ENCODE peak calls at places on chromosomes 7 and 10, in ten cellular contexts. U, P, Y, F, K, E, C, L, Z and V are unnamed samples.

GRCh38 chr10:106956216-106956915 is 208.1 kb downstream of the SORCS1 start:
- DNase-seq in P (no peak), F (no peak), L (no peak), Z (no peak), E (no peak), K (no peak), U (no peak), Y (no peak), C (no peak), V (no peak)

GRCh38 chr7:3592438-3593134 is 291.5 kb downstream of the SDK1 start:
- DNase-seq in P (no peak), K (no peak), U (no peak), Z (no peak), L (no peak), E (no peak), C (no peak), F (peak), Y (no peak), V (no peak)

GRCh38 chr7:98348726-98349474 is 52.0 kb downstream of the BAIAP2L1 start:
- DNase-seq in L (no peak), Z (no peak), C (no peak), E (no peak), K (no peak), F (no peak), P (no peak), Y (no peak), U (no peak), V (no peak)

GRCh38 chr7:149877890-149878522 is 4.2 kb downstream of the ATP6V0E2 start:
- DNase-seq in F (no peak), Z (no peak), U (no peak), C (no peak), P (no peak), K (no peak), E (no peak), L (no peak), Y (no peak), V (no peak)

GRCh38 chr10:8130973-8131911 is 76.8 kb downstream of the GATA3 start:
- DNase-seq in F (no peak), L (peak), Y (no peak), C (peak), K (no peak), Z (no peak), E (no peak), P (no peak), U (no peak), V (peak)

GRCh38 chr10:7301039-7301768 is 109.6 kb downstream of the SFMBT2 start:
- DNase-seq in L (no peak), C (no peak), K (no peak), Y (no peak), F (no peak), E (no peak), U (no peak), P (no peak), Z (no peak), V (no peak)

GRCh38 chr10:48603421-48604038 is 1.3 kb downstream of the ARHGAP22 start:
- DNase-seq in K (no peak), U (peak), P (no peak), Y (no peak), L (no peak), E (no peak), F (no peak), Z (no peak), C (peak), V (no peak)

GRCh38 chr7:112073530-112073929 is 132.7 kb downstream of the DOCK4 start:
- DNase-seq in K (no peak), E (no peak), Z (no peak), C (no peak), F (no peak), Y (no peak), U (no peak), P (no peak), L (no peak), V (no peak)

GRCh38 chr10:132328738-132329137 is 3.3 kb upstream of the LRRC27 start:
- DNase-seq in Z (no peak), E (peak), C (no peak), K (no peak), F (no peak), L (no peak), U (no peak), Y (no peak), P (peak), V (no peak)

GRCh38 chr10:4073912-4074311 is 288.9 kb upstream of the KLF6 start:
- DNase-seq in Y (no peak), L (peak), U (no peak), F (no peak), Z (no peak), E (no peak), C (peak), P (peak), K (peak), V (peak)

GRCh38 chr10:114631678-114632417 is 26.2 kb downstream of the ABLIM1 start:
- DNase-seq in C (no peak), F (peak), P (peak), L (no peak), K (no peak), U (peak), E (peak), Z (no peak), Y (no peak), V (no peak)

GRCh38 chr7:84237533-84238173 is 43.1 kb upstream of the SEMA3A start:
- DNase-seq in U (no peak), Z (no peak), F (no peak), C (peak), K (peak), L (peak), P (no peak), E (no peak), Y (no peak), V (peak)

GRCh38 chr7:1252543-1253090 is 19.9 kb downstream of the UNCX start:
- DNase-seq in E (no peak), C (no peak), K (no peak), Y (no peak), F (no peak), Z (no peak), P (no peak), L (no peak), U (no peak), V (no peak)

GRCh38 chr7:111931016-111931517 is 275.1 kb downstream of the DOCK4 start:
- DNase-seq in L (peak), K (no peak), C (peak), Y (no peak), P (no peak), F (peak), Z (no peak), E (no peak), U (no peak), V (peak)

GRCh38 chr10:12221323-12222298 is 25.6 kb downstream of the CDC123 start:
- DNase-seq in F (peak), U (no peak), Z (no peak), P (no peak), K (peak), Y (no peak), L (peak), E (no peak), C (peak), V (peak)

GRCh38 chr10:17841055-17841454 is 31.9 kb downstream of the MRC1 start:
- DNase-seq in E (no peak), P (no peak), Y (no peak), K (no peak), C (peak), U (no peak), F (no peak), L (peak), Z (no peak), V (peak)

GRCh38 chr10:117218654-117219053 is 21.4 kb downstream of the KCNK18 start:
- DNase-seq in E (no peak), Z (no peak), K (no peak), P (no peak), C (no peak), U (no peak), L (no peak), F (no peak), Y (no peak), V (no peak)

GRCh38 chr10:117216611-117217195 is 19.4 kb downstream of the KCNK18 start:
- DNase-seq in L (peak), Z (peak), P (peak), Y (peak), U (peak), F (peak), K (peak), C (peak), E (peak), V (peak)

GRCh38 chr10:117216028-117216427 is 18.7 kb downstream of the KCNK18 start:
- DNase-seq in Y (no peak), P (no peak), U (no peak), F (no peak), L (no peak), C (no peak), K (no peak), E (no peak), Z (no peak), V (no peak)

GRCh38 chr10:117215079-117215478 is 17.8 kb downstream of the KCNK18 start:
- DNase-seq in C (no peak), E (no peak), F (no peak), Y (no peak), Z (no peak), U (no peak), L (no peak), K (no peak), P (no peak), V (no peak)

GRCh38 chr10:117217196-117217761 is 20.0 kb downstream of the KCNK18 start:
- DNase-seq in P (no peak), F (no peak), Z (no peak), L (peak), C (no peak), Y (no peak), K (no peak), U (no peak), E (no peak), V (peak)
- TF ChIP-seq CTCF in P (no peak), F (no peak), Z (no peak), L (no peak), C (no peak), Y (no peak), K (no peak), U (no peak), E (no peak), V (no peak)

GRCh38 chr10:110648743-110649651 is 4.9 kb downstream of the RBM20 start:
- DNase-seq in C (no peak), L (no peak), F (no peak), E (no peak), Z (no peak), K (peak), U (no peak), P (no peak), Y (no peak), V (peak)
- TF ChIP-seq CTCF in C (no peak), L (no peak), F (no peak), E (peak), Z (no peak), K (peak), U (peak), P (no peak), Y (peak), V (no peak)

GRCh38 chr10:70557876-70558275 is 44.7 kb downstream of the PRF1 start:
- DNase-seq in C (no peak), E (no peak), Z (no peak), Y (peak), K (no peak), P (peak), L (no peak), U (no peak), F (no peak), V (no peak)

GRCh38 chr10:70558295-70558694 is 44.2 kb downstream of the PRF1 start:
- DNase-seq in U (no peak), Y (no peak), E (no peak), Z (no peak), K (no peak), F (no peak), P (peak), C (no peak), L (no peak), V (no peak)

GRCh38 chr10:70560511-70560931 is 42.0 kb downstream of the PRF1 start:
- DNase-seq in P (no peak), U (no peak), Y (peak), Z (no peak), E (no peak), C (no peak), F (no peak), K (no peak), L (no peak), V (no peak)

GRCh38 chr10:70559861-70560260 is 42.7 kb downstream of the PRF1 start:
- DNase-seq in P (no peak), F (no peak), K (no peak), Z (no peak), E (no peak), C (no peak), L (no peak), U (no peak), Y (no peak), V (no peak)

DNA sequence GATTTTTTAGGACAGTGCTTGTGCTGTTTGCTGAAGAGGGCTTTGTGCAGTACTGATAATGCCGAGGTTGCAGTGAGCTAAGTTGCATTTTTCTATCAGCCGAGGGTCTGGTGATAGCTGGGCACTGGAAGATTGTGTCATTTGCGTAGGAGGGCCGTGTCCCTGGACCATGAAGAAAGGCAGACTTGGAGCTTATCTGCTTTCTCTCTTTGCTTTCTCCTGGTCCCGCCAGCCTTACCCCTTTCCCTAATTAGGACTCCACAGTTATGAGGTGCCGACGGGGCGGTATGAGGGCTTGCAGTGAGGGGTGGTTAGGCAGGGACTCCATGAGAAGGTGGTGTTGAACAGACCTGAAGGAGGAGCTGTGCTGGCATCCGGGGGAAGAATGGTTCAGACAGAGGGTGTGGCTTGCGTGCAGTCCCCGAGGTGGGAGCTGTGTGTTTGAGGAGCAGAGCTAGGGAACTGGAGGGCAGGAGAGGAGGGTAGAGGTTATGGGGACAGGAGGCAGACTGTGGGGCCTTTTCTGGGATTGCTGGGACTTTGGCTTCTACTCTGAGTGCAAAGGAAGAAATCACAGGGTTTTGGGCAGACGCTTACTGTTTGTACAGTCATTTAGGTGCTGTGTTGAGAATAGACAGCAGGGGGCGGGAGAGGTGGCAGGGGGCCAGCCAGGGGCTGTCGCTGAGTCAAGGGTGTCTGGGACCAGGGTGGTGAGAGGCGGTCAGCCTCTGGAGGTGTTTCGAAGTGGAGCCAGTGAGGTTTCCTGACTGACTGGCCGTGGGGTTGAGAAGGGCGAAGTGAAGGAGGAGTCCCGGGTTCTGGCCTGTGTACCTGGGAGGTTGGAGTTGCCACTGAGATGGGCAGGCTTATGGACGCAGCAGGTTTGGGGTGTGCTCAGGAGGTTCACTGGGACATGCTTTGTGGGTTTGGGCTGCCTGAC is 43.4 kb downstream of the PRF1 start:
- DNase-seq in Z (peak), K (peak), P (peak), E (peak), C (peak), U (no peak), Y (peak), F (peak), L (peak), V (peak)
- TF ChIP-seq CTCF in Z (peak), K (peak), P (peak), E (peak), C (peak), U (peak), Y (peak), F (peak), L (peak), V (peak)

DNA sequence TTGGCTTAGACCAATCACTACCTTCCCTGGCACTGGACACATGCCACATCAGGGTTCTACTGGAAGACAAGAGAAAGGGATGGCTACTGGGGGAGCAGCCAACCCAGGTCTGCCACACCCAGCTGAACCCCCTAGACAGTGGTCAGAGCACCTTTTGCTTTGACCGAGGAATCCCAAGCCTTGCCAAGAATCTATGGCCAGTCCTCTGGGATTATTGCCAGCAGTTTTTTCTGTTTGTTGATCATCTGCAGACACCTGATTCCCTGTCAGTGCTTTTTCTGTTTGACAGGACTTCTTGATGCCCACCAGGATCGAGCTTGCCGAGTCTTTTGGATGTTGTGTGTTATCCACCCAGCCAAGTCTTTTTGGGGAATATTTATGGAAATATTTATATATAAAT is 476.2 kb upstream of the GALNT17 start:
- DNase-seq in E (no peak), U (no peak), L (no peak), K (no peak), F (no peak), P (no peak), C (no peak), Y (no peak), Z (no peak), V (no peak)
- TF ChIP-seq CTCF in E (no peak), U (no peak), L (no peak), K (no peak), F (no peak), P (no peak), C (no peak), Y (no peak), Z (no peak), V (no peak)

GRCh38 chr10:21015838-21016237 is 118.7 kb upstream of the NEBL start:
- DNase-seq in Z (no peak), F (no peak), L (no peak), E (no peak), K (no peak), C (no peak), P (no peak), Y (no peak), U (no peak), V (no peak)
- TF ChIP-seq CTCF in Z (no peak), F (no peak), L (no peak), E (no peak), K (peak), C (no peak), P (no peak), Y (no peak), U (no peak), V (no peak)

GRCh38 chr7:144854839-144855424 is 19.1 kb upstream of the TPK1 start:
- DNase-seq in L (peak), C (peak), E (no peak), Y (peak), F (peak), U (no peak), P (no peak), Z (no peak), K (peak), V (peak)
- TF ChIP-seq CTCF in L (peak), C (peak), E (peak), Y (peak), F (peak), U (peak), P (peak), Z (no peak), K (peak), V (peak)

GRCh38 chr10:112475565-112476233 is 28.7 kb downstream of the VTI1A start:
- DNase-seq in Z (no peak), K (no peak), Y (no peak), L (peak), F (no peak), E (no peak), C (peak), U (no peak), P (no peak), V (peak)
- TF ChIP-seq CTCF in Z (peak), K (peak), Y (peak), L (peak), F (peak), E (peak), C (peak), U (peak), P (peak), V (peak)

GRCh38 chr10:71033396-71033980 is 145.1 kb upstream of the PCBD1 start:
- DNase-seq in Y (no peak), C (no peak), U (no peak), F (no peak), E (no peak), L (no peak), Z (no peak), K (no peak), P (no peak), V (no peak)
- TF ChIP-seq CTCF in Y (no peak), C (peak), U (no peak), F (no peak), E (no peak), L (no peak), Z (no peak), K (peak), P (no peak), V (no peak)

DNA sequence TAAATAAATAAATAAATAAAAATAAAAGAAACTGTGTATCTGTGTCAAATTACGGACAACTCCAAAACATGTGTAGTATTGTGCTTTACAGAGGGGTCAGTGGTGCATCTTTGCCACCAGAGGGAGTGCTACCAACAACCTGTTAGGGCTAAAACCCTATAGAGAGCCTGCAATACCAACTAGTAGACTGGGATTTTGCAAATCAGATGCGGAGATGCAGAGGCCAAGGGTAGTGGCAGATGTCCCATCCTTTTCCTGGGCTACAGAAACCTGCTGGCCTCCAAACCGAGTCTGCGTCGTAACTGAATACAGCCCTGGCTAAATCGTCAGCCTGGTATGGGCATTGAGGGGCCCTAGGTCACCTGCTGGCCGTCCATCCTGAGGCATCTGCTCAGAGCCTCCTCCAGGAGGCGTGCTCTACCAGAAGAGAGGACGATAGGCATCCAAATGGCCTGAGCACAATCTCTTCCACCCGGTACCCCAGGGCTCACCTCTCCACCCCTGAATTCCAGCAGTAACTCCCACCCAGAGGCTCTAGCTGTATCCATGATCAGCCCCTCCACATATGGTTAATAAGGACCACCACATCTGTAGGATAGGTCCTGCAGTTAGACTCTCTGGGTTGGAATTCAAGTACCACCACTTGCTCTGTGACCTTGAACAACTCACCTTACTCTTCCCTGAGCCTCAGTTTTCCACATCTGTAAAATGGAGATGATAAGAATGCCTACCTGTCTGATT is 6.2 kb upstream of the RRP12 start:
- DNase-seq in Z (peak), U (no peak), K (peak), P (no peak), F (peak), C (peak), Y (peak), E (peak), L (peak), V (peak)
- TF ChIP-seq CTCF in Z (peak), U (peak), K (peak), P (peak), F (peak), C (peak), Y (peak), E (peak), L (peak), V (peak)